ENCODE peak calls at places on chromosome 17, in four cellular contexts. H is IMR-90, J is K562, U is endothelial cell of umbilical vein. V is an unnamed sample. For H3K9me1, the result is how much of the 10 kb centered on the place peaks cover.

GRCh38 chr17:45660474-45660873 is 123.6 kb upstream of the CRHR1 start:
- DNase-seq in U (no peak), H (no peak), J (no peak), V (no peak)

GRCh38 chr17:78706271-78706915 is 75.7 kb downstream of the CYTH1 start:
- DNase-seq in J (no peak), U (no peak), H (peak), V (peak)

GRCh38 chr17:63154586-63155244 is 188.7 kb downstream of the TANC2 start:
- DNase-seq in J (no peak), H (no peak), U (no peak), V (no peak)

GRCh38 chr17:56945938-56946337 is 14.9 kb downstream of the COIL start:
- DNase-seq in J (no peak), U (no peak), H (no peak), V (no peak)

GRCh38 chr17:44965491-44966234 is 2.4 kb downstream of the C1QL1 start:
- DNase-seq in J (no peak), H (no peak), U (no peak), V (no peak)

GRCh38 chr17:58391302-58391984 is 25.9 kb downstream of the RNF43 start:
- DNase-seq in H (no peak), U (peak), J (peak), V (no peak)

GRCh38 chr17:39754958-39755549 is 17.3 kb downstream of the GRB7 start:
- DNase-seq in H (no peak), U (no peak), J (no peak), V (no peak)

GRCh38 chr17:60770946-60771422 is 93.3 kb downstream of the BCAS3 start:
- DNase-seq in H (no peak), U (no peak), J (no peak), V (no peak)

GRCh38 chr17:45139533-45139920 is 4.0 kb downstream of the ACBD4 start:
- DNase-seq in J (no peak), H (no peak), U (no peak), V (no peak)

GRCh38 chr17:72373910-72374741 is 253.3 kb downstream of the SOX9 start:
- DNase-seq in J (no peak), U (no peak), H (peak), V (no peak)

GRCh38 chr17:45040459-45040858 is 11.0 kb downstream of the DCAKD start:
- DNase-seq in U (no peak), H (no peak), J (no peak), V (no peak)

GRCh38 chr17:45740553-45741330 is 43.4 kb upstream of the CRHR1 start:
- DNase-seq in H (peak), U (peak), J (peak), V (no peak)

GRCh38 chr17:6853764-6854442 is 22.4 kb upstream of the TEKT1 start:
- DNase-seq in U (no peak), J (no peak), H (no peak), V (no peak)

GRCh38 chr17:82105882-82106696 is 8.1 kb upstream of the FASN start:
- DNase-seq in U (no peak), H (peak), J (peak), V (no peak)

GRCh38 chr17:72358465-72358864 is 237.6 kb downstream of the SOX9 start:
- DNase-seq in U (no peak), H (peak), J (no peak), V (no peak)

GRCh38 chr17:64146418-64147109 is 16.6 kb upstream of the ERN1 start:
- DNase-seq in J (peak), H (peak), U (peak), V (no peak)

GRCh38 chr17:50484341-50485155 is 5.9 kb downstream of the RSAD1 start:
- DNase-seq in U (no peak), H (no peak), J (no peak), V (no peak)

GRCh38 chr17:2337811-2338657 is 733 bp downstream of the SGSM2 start:
- DNase-seq in U (peak), H (peak), J (peak), V (no peak)

GRCh38 chr17:62625870-62626200 is 1.6 kb upstream of the MRC2 start:
- DNase-seq in J (no peak), U (no peak), H (no peak), V (no peak)

GRCh38 chr17:4483012-4483840 is 15.5 kb upstream of the SPNS2 start:
- DNase-seq in J (no peak), H (no peak), U (no peak), V (no peak)

GRCh38 chr17:1769826-1770477 is 8.1 kb downstream of the SERPINF1 start:
- DNase-seq in H (no peak), J (no peak), U (no peak), V (peak)

GRCh38 chr17:1003972-1004768 is 7.2 kb downstream of the TIMM22 start:
- DNase-seq in U (peak), H (no peak), J (no peak), V (no peak)

GRCh38 chr17:45320931-45321461 is 4.2 kb upstream of the MAP3K14 start:
- DNase-seq in U (peak), J (peak), H (peak), V (no peak)

GRCh38 chr17:59496178-59496577 is 69.2 kb upstream of the DHX40 start:
- DNase-seq in J (no peak), U (no peak), H (no peak), V (no peak)

GRCh38 chr17:74054249-74054648 is 149.2 kb upstream of the RPL38 start:
- DNase-seq in U (no peak), J (no peak), H (no peak), V (no peak)

GRCh38 chr17:82661717-82662683 is 13.8 kb upstream of the WDR45B start:
- DNase-seq in H (no peak), U (no peak), J (no peak), V (no peak)

GRCh38 chr17:20109121-20109520 is 100.0 kb downstream of the SPECC1 start:
- DNase-seq in U (no peak), H (no peak), J (no peak), V (no peak)

GRCh38 chr17:82846061-82846691 is 6.4 kb upstream of the ZNF750 start:
- DNase-seq in J (no peak), U (peak), H (no peak), V (no peak)

GRCh38 chr17:76153202-76153601 is 12.2 kb upstream of the FOXJ1 start:
- DNase-seq in U (no peak), H (no peak), J (no peak), V (no peak)

GRCh38 chr17:76152580-76152979 is 11.5 kb upstream of the FOXJ1 start:
- DNase-seq in H (no peak), J (no peak), U (no peak), V (no peak)

GRCh38 chr17:76150712-76151622 is 9.9 kb upstream of the FOXJ1 start:
- DNase-seq in J (no peak), H (no peak), U (no peak), V (no peak)

GRCh38 chr17:76153640-76154039 is 12.6 kb upstream of the FOXJ1 start:
- DNase-seq in J (no peak), U (no peak), H (peak), V (no peak)

GRCh38 chr17:76151896-76152454 is 10.9 kb upstream of the FOXJ1 start:
- DNase-seq in J (no peak), H (no peak), U (no peak), V (no peak)
- H3K4me3 ChIP-seq in J (no peak), H (no peak), U (no peak), V (no peak)

DNA sequence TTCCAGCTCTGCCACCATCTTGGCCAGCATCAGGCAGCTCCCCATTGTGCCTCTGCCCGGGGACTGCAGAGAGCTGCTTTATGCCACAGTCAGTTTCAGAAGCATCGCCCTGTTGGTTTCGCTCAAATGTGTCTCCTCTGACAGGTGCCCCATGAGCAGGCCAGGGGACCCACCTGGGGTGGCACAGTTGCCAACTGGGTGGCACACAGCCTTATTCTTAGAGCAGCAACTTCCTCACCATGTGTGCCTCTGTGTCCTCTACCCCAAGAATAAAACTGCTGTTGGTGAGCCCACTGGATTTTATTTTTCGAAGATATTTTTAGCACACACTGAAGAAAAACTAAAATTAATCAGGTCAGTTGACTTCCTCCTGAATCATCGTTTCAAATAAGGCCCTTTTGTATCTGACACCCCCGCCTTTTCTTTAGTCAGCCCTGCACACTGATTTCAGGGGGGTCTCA is 44.9 kb upstream of the CACNG5 start:
- DNase-seq in U (no peak), J (no peak), H (peak), V (no peak)
- H3K9me1 ChIP-seq in U (under half), J (under half), H (under half), V (under half)

GRCh38 chr17:80529104-80529903 is 15.3 kb upstream of the RPTOR start:
- DNase-seq in H (no peak), J (no peak), U (no peak), V (no peak)

GRCh38 chr17:80524150-80524712 is 20.4 kb upstream of the RPTOR start:
- DNase-seq in J (no peak), H (no peak), U (no peak), V (no peak)

GRCh38 chr17:80527016-80527645 is 17.5 kb upstream of the RPTOR start:
- DNase-seq in U (no peak), H (peak), J (no peak), V (peak)

GRCh38 chr17:80528521-80528920 is 16.1 kb upstream of the RPTOR start:
- DNase-seq in U (no peak), J (no peak), H (no peak), V (no peak)

GRCh38 chr17:80526116-80526910 is 18.3 kb upstream of the RPTOR start:
- DNase-seq in J (no peak), U (no peak), H (no peak), V (no peak)
- H3K4me3 ChIP-seq in J (no peak), U (no peak), H (no peak), V (no peak)

DNA sequence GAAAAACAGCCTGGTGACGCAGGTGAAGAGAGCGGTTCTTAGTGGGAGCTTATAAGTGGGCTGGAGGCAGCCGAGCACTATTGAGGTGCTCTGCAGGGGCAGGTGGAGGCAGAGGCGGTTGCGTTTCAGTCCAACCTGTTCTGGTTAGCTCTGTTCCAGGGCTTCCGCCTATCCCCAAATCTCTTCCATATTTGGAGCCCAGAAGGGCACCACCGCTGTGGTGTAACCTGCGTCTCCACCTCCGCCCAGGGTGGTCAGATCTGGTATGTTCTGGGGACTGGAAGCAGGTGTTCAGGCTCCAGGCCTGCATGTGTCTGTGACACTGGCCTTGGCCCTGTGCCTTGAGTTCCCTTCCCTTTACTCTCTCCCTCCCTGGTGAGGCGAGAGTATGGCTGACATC is 74.4 kb downstream of the NT5M start:
- DNase-seq in J (no peak), H (no peak), U (no peak), V (no peak)
- H3K9me1 ChIP-seq in J (under half), H (under half), U (under half), V (under half)

DNA sequence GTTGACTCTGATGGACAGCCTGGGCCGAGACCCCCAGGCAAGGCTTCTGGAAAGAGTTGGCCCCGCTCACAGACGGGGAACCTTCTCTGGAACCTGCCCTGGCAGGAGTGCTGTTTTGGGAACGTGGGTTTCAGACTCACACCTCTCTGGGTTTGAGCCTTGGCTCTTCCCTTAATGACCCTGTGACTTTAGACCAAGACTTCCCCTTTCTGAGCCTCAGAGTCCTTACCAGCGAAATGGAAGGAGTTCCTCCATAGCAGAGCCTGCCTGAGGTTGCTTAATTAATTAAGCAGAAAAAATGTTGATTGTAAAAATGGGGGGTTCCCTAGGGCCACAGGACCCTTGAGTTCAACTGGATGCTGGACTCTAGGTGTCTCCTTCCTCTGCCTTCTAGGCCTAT is 408.2 kb downstream of the SEC14L1 start:
- DNase-seq in J (no peak), U (no peak), H (no peak), V (no peak)
- H3K4me3 ChIP-seq in J (no peak), U (no peak), H (no peak), V (no peak)

DNA sequence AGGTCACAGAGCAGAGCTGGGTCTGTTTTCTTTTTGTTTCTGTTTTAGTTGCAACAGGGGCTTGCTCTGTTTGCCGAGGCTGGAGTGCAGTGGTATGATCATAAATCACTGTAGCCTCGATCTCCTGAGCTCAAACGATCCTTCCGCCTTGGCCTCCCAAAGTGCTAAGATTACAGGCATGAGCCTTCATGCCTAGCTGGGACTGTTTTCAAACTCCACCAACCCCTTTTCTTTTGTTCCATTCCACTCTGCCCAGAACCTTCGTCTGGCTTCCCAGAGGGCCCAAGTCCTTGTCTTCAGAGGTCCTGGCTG is 22.3 kb downstream of the RAI1 start:
- DNase-seq in U (no peak), J (no peak), H (no peak), V (no peak)
- H3K9me1 ChIP-seq in U (under half), J (under half), H (half or more), V (under half)

GRCh38 chr17:35046245-35046644 is 17.3 kb downstream of the RFFL start:
- DNase-seq in U (no peak), J (no peak), H (no peak), V (no peak)
- H3K4me3 ChIP-seq in U (no peak), J (no peak), H (no peak), V (no peak)

GRCh38 chr17:40803617-40804082 is 3.9 kb upstream of the KRT28 start:
- DNase-seq in J (peak), H (peak), U (peak), V (peak)
- H3K9me1 ChIP-seq in J (under half), H (under half), U (under half), V (under half)

V was measured in keratinocyte.